ENCODE peak calls at places on chromosomes 16 and 17, in four cellular contexts. X is activated T-helper 9 cell treated with anti-CD3 and anti-CD28 coated beads, Interleukin-2, amount 50 U/mL, for 16 hours; I is T-helper 17 cell; L is GM12865. T is an unnamed sample.

GRCh38 chr16:87918314-87918713 is 18.0 kb downstream of the CA5A start:
- DNase-seq in X (no peak), L (no peak), I (no peak), T (no peak)

GRCh38 chr17:56914641-56915263 is 903 bp upstream of the TRIM25 start:
- DNase-seq in X (no peak), I (no peak), L (no peak), T (no peak)

GRCh38 chr16:73172621-73173312 is 124.8 kb upstream of the ZFHX3 start:
- DNase-seq in I (no peak), X (no peak), L (no peak), T (no peak)

GRCh38 chr16:85908444-85908843 is 9.5 kb downstream of the IRF8 start:
- DNase-seq in X (no peak), L (peak), I (no peak), T (peak)

GRCh38 chr16:30924086-30924714 is 828 bp downstream of the FBXL19 start:
- DNase-seq in I (no peak), X (no peak), L (no peak), T (peak)

GRCh38 chr17:79630120-79630519 is 19.3 kb upstream of the RBFOX3 start:
- DNase-seq in L (no peak), I (no peak), X (no peak), T (no peak)

GRCh38 chr16:29995330-29995910 is at the start of gene HIRIP3:
- DNase-seq in I (peak), X (peak), L (peak), T (peak)

GRCh38 chr17:27384261-27384701 is 72.0 kb upstream of the KSR1 start:
- DNase-seq in L (peak), I (no peak), X (no peak), T (no peak)

GRCh38 chr17:72150632-72151460 is 30.0 kb downstream of the SOX9 start:
- DNase-seq in I (no peak), L (no peak), X (no peak), T (no peak)

GRCh38 chr17:5418858-5419355 is 555 bp downstream of the NUP88 start:
- DNase-seq in I (peak), X (peak), L (peak), T (peak)

GRCh38 chr16:66146689-66147330 is 219.7 kb upstream of the CDH5 start:
- DNase-seq in I (no peak), X (no peak), L (no peak), T (no peak)

GRCh38 chr17:1635675-1636465 is 7.2 kb upstream of the SLC43A2 start:
- DNase-seq in I (no peak), X (no peak), L (no peak), T (no peak)

GRCh38 chr17:17710728-17711541 is 29.7 kb downstream of the RAI1 start:
- DNase-seq in L (no peak), I (no peak), X (no peak), T (no peak)